ENCODE peak calls at places on chromosomes 13 and 19, in seven cellular contexts. Q is IMR-90; R is PC-9; V is fibroblast of mammary gland; F is omental fat pad; S is CD8-positive, alpha-beta T cell; Y is choroid plexus epithelial cell. L is an unnamed sample.

GRCh38 chr19:38891791-38892190 is 7.6 kb downstream of the SIRT2 start:
- DNase-seq in R (no peak), V (no peak), S (no peak), Y (no peak), Q (no peak), F (no peak), L (no peak)

GRCh38 chr19:55152017-55152416 is 3.0 kb upstream of the TNNT1 start:
- DNase-seq in V (no peak), Q (no peak), Y (no peak), R (no peak), S (no peak), F (no peak), L (no peak)

GRCh38 chr19:33621065-33621785 is 528 bp upstream of the CHST8 start:
- DNase-seq in R (no peak), Q (no peak), Y (no peak), V (no peak), F (no peak), S (no peak), L (no peak)

GRCh38 chr13:43307921-43308433 is 284.6 kb downstream of the DNAJC15 start:
- DNase-seq in R (no peak), V (peak), S (no peak), Y (peak), Q (peak), F (peak), L (peak)

GRCh38 chr19:49356382-49356781 is 5.8 kb downstream of the TEAD2 start:
- DNase-seq in Y (no peak), Q (no peak), F (no peak), V (no peak), R (no peak), S (no peak), L (no peak)

GRCh38 chr19:2027361-2027760 is 11.8 kb upstream of the BTBD2 start:
- DNase-seq in V (peak), R (no peak), S (no peak), Y (peak), F (no peak), Q (peak), L (no peak)

GRCh38 chr19:14433454-14434156 is 499 bp downstream of the PKN1 start:
- DNase-seq in F (no peak), V (no peak), Q (no peak), Y (no peak), R (peak), S (peak), L (no peak)

GRCh38 chr13:33800646-33801186 is 17.2 kb upstream of the RFC3 start:
- DNase-seq in S (no peak), V (no peak), R (no peak), F (no peak), Y (no peak), Q (no peak), L (no peak)

GRCh38 chr19:53884256-53884655 is 2.3 kb downstream of the PRKCG start:
- DNase-seq in Q (no peak), F (no peak), S (no peak), Y (no peak), V (no peak), R (peak), L (no peak)

GRCh38 chr19:29841559-29842367 is 30.0 kb downstream of the CCNE1 start:
- DNase-seq in Q (peak), Y (peak), F (no peak), V (peak), R (peak), S (no peak), L (peak)

GRCh38 chr19:27972291-27973040 is 1240.5 kb downstream of the UQCRFS1 start:
- DNase-seq in R (peak), S (no peak), F (no peak), Y (peak), V (peak), Q (no peak), L (peak)

GRCh38 chr19:2097330-2098327 is 914 bp downstream of the IZUMO4 start:
- DNase-seq in Q (no peak), V (no peak), F (no peak), R (no peak), S (no peak), Y (no peak), L (no peak)

GRCh38 chr19:50417138-50417849 is 1.4 kb upstream of the SPIB start:
- DNase-seq in F (no peak), V (no peak), Q (no peak), R (no peak), Y (no peak), S (no peak), L (no peak)

GRCh38 chr19:19259741-19260140 is 13.4 kb downstream of the TM6SF2 start:
- DNase-seq in Q (peak), F (no peak), R (peak), Y (peak), S (no peak), V (peak), L (peak)

GRCh38 chr19:1630012-1630411 is 22.4 kb downstream of the TCF3 start:
- DNase-seq in V (no peak), S (no peak), R (no peak), F (no peak), Y (no peak), Q (no peak), L (no peak)

GRCh38 chr19:46904114-46905060 is 43.6 kb downstream of the ARHGAP35 start:
- DNase-seq in S (no peak), F (no peak), V (peak), Q (peak), Y (peak), R (no peak), L (no peak)

GRCh38 chr13:51070005-51070649 is 40.9 kb downstream of the C13orf42 start:
- DNase-seq in V (peak), S (peak), R (peak), F (peak), Q (peak), Y (peak), L (peak)

GRCh38 chr13:50085063-50085462 is 69.8 kb downstream of the KCNRG start:
- DNase-seq in V (peak), S (no peak), Y (peak), Q (peak), R (peak), F (no peak), L (peak)

GRCh38 chr19:12974301-12975220 is 5.2 kb downstream of the DAND5 start:
- DNase-seq in S (no peak), R (no peak), V (no peak), F (no peak), Y (no peak), Q (no peak), L (no peak)

GRCh38 chr19:6416658-6417405 is 7.8 kb downstream of the KHSRP start:
- DNase-seq in F (no peak), V (no peak), Y (no peak), R (no peak), S (no peak), Q (no peak), L (no peak)

GRCh38 chr19:1840541-1841115 is 7.7 kb downstream of the REXO1 start:
- DNase-seq in Q (no peak), R (no peak), S (no peak), F (no peak), V (no peak), Y (peak), L (no peak)

GRCh38 chr19:41166888-41167804 is 25.9 kb upstream of the CYP2S1 start:
- DNase-seq in Q (no peak), R (peak), F (no peak), S (no peak), Y (no peak), V (no peak), L (no peak)

GRCh38 chr19:32189956-32190706 is 155.3 kb upstream of the ZNF507 start:
- DNase-seq in S (peak), R (no peak), Q (no peak), Y (no peak), F (no peak), V (no peak), L (no peak)

GRCh38 chr13:74129500-74130144 is 4.6 kb downstream of the KLF12 start:
- DNase-seq in Q (no peak), F (no peak), R (no peak), V (peak), Y (peak), S (peak), L (no peak)

GRCh38 chr13:53201454-53202225 is 173.0 kb downstream of the OLFM4 start:
- DNase-seq in R (no peak), V (no peak), Q (no peak), S (no peak), Y (peak), F (no peak), L (no peak)

GRCh38 chr13:113535381-113535781 is 44.9 kb upstream of the DCUN1D2 start:
- DNase-seq in S (no peak), F (no peak), Y (no peak), R (no peak), V (no peak), Q (no peak), L (no peak)

GRCh38 chr19:51448011-51448744 is 10.1 kb downstream of the SIGLEC8 start:
- DNase-seq in S (peak), F (no peak), Q (no peak), R (no peak), Y (no peak), V (no peak), L (no peak)

GRCh38 chr19:39124136-39124764 is 1.3 kb upstream of the PAK4 start:
- DNase-seq in F (no peak), R (no peak), V (no peak), Q (no peak), Y (no peak), S (no peak), L (no peak)

GRCh38 chr19:6276447-6276846 is 3.3 kb downstream of the MLLT1 start:
- DNase-seq in R (no peak), Y (peak), F (no peak), S (no peak), Q (peak), V (peak), L (no peak)

GRCh38 chr19:29845576-29846176 is 33.9 kb downstream of the CCNE1 start:
- DNase-seq in F (no peak), V (peak), Q (peak), S (peak), R (no peak), Y (peak), L (peak)

GRCh38 chr19:28027116-28027515 is 1185.8 kb downstream of the UQCRFS1 start:
- DNase-seq in F (no peak), Q (no peak), Y (no peak), V (no peak), S (no peak), R (no peak), L (no peak)

GRCh38 chr19:41998246-41999020 is 4.4 kb upstream of the ATP1A3 start:
- DNase-seq in F (no peak), R (no peak), S (no peak), Y (peak), V (peak), Q (peak), L (peak)

GRCh38 chr13:91308299-91308698 is 39.2 kb upstream of the MIR17HG start:
- DNase-seq in V (no peak), F (no peak), Q (no peak), Y (peak), S (no peak), R (no peak), L (peak)
- TF ChIP-seq CTCF in V (no peak), F (no peak), Q (peak), Y (no peak), S (no peak), R (no peak), L (peak)

DNA sequence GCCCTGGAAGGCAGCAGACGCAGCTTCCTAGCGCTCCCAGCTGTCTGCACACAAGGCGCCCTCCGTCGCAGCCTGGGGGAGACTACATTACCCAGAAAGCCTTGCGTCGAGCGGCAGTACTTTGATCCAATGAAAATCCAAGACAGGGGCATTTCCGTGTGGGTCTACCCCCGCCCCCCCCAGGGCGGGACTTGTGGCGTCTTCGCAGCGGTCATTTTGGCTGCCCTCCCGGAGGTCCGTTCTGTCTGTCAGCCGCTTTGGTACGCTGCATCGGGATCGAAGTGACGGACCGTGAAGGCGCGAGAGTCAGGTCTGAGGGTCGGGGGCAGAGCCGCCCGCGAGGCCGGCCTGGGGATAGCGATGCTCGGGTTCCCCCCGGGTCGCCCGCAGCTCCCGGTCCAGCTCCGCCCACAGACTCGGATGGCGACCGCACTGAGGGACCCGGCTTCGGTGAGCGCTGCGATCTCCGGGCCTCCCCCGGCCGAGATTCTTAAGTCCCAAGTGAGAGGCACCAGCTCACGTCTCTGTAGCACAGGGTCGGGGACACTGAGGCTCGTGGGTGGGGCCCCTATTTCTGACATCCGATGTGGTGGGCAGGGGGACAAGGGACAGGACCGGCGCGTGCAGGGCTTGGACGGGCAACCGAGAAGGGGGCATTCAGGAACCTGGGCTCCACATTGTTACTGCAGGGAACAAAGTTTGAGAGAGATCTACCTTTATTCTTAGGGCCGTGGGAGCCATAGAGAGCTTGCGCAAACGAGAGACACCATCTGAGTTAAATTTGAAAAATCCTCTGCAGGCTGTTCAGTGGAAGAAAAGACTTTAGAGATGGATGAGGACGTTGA is at the start of gene ZNF211:
- DNase-seq in V (peak), R (peak), Y (peak), Q (peak), F (peak), S (peak), L (peak)
- TF ChIP-seq CTCF in V (no peak), R (no peak), Y (no peak), Q (peak), F (no peak), S (no peak), L (no peak)

GRCh38 chr19:17353386-17353785 is 16.0 kb downstream of the GTPBP3 start:
- DNase-seq in F (no peak), Y (no peak), Q (no peak), S (no peak), R (no peak), V (no peak), L (no peak)

GRCh38 chr19:17357724-17358123 is 19.4 kb downstream of the PLVAP start:
- DNase-seq in Y (no peak), R (no peak), F (no peak), Q (no peak), V (no peak), S (no peak), L (no peak)

GRCh38 chr19:17359905-17360800 is 17.0 kb downstream of the PLVAP start:
- DNase-seq in Y (no peak), R (no peak), F (no peak), V (no peak), S (no peak), Q (no peak), L (no peak)

GRCh38 chr19:17358395-17358794 is 18.7 kb downstream of the PLVAP start:
- DNase-seq in V (peak), Q (no peak), S (no peak), F (no peak), Y (peak), R (no peak), L (no peak)

DNA sequence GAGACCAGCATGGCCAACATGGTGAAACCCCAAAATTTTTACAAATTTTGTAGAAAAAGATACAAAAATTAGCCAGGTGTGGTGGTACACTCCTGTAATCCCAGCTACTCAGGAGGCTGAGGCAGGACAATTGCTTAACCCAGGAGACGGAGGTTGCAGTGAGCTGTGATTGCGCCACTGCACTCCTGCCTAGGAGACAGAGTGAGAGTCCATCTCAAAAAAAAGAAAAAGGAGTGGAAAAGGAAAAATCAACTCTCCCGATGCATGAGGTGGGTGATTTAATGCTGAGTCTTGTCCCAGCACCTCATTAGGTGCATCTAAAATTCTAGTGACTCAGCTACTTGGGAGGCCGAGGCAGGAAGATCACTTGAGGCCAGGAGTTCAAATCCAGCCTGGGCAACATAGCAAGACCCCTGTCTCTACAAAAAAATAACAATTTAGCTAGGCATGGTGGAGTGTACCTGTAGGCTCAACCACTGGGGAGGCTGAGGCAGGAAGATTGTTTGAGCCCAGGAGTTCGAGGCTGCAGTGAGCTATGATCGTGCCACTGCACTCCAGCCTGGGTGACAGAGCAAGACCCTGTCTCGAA is 19.8 kb downstream of the GTPBP3 start:
- DNase-seq in Y (no peak), S (no peak), V (no peak), Q (no peak), R (no peak), F (no peak), L (no peak)
- TF ChIP-seq CTCF in Y (no peak), S (no peak), V (no peak), Q (no peak), R (no peak), F (no peak), L (no peak)

GRCh38 chr19:10918359-10918758 is 10.1 kb downstream of the YIPF2 start:
- DNase-seq in V (no peak), Q (no peak), F (no peak), R (peak), Y (no peak), S (no peak), L (no peak)

GRCh38 chr19:10912619-10913018 is 15.8 kb downstream of the YIPF2 start:
- DNase-seq in V (no peak), R (no peak), F (no peak), Y (no peak), S (no peak), Q (no peak), L (no peak)

GRCh38 chr19:10916602-10917001 is 11.8 kb downstream of the YIPF2 start:
- DNase-seq in Q (no peak), S (no peak), Y (no peak), F (no peak), R (peak), V (no peak), L (no peak)

GRCh38 chr19:10913716-10914340 is 14.6 kb downstream of the YIPF2 start:
- DNase-seq in Y (no peak), R (no peak), V (no peak), Q (no peak), F (no peak), S (no peak), L (no peak)

GRCh38 chr19:10915511-10916091 is 12.8 kb downstream of the YIPF2 start:
- DNase-seq in S (no peak), F (no peak), V (peak), R (peak), Y (peak), Q (peak), L (peak)
- TF ChIP-seq CTCF in S (no peak), F (no peak), V (peak), R (no peak), Y (peak), Q (peak), L (no peak)

GRCh38 chr19:45508931-45509691 is 1.8 kb downstream of the VASP start:
- DNase-seq in Q (peak), V (peak), Y (peak), S (no peak), F (peak), R (peak), L (peak)
- TF ChIP-seq CTCF in Q (no peak), V (no peak), Y (no peak), S (no peak), F (no peak), R (no peak), L (no peak)

DNA sequence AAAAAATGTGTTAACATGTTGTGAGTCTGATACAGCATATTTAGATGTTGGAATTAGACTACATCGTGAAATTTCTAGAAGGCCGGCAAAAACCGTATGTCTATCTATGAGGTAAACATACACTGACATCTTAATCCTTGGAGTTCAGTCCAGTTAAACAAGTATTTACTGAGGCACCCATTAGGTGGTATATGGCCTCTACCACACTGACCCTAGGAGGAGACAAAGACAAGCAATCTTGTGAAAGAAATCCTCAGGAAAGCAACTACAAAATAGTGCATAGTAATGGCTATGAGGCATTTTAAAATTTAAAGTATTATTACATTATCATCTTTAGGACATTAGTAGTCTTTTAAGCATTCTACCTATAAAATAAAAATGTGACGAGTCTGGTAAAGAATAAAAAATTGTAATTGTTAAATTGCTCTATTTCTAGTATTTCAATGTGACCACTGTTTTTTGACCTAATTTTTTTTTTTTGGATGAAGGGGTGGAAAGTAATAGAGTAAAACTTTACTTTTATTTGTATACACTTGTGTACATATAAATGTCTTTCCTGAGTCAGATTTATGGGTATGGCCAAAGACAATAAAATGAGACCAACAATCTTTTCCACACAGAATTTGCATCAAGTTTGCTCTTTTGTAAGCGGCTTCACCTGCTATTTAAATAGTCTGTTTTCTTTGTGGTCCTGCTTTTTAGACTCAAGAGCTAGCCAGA is 50.5 kb downstream of the KATNAL1 start:
- DNase-seq in Y (peak), S (no peak), F (no peak), Q (no peak), V (peak), R (no peak), L (no peak)
- TF ChIP-seq CTCF in Y (peak), S (no peak), F (no peak), Q (no peak), V (peak), R (no peak), L (no peak)

L was measured in bronchial epithelial cell.